ENCODE peak calls at places on chromosome 5, in five cellular contexts. I is BJ, L is T-helper 9 cell, N is ovary, G is T-helper 2 cell. O is an unnamed sample.
A peak's percentile ranks its signal among the peaks of the same experiment; 100 is the strongest.

GRCh38 chr5:132525299-132525724 is 18.0 kb downstream of the IL5 start:
- DNase-seq in I (no peak), L (no peak), N (no peak), G (no peak), O (no peak)

GRCh38 chr5:158832096-158832495 is 267.6 kb downstream of the EBF1 start:
- DNase-seq in I (no peak), L (no peak), N (no peak), G (no peak), O (no peak)

GRCh38 chr5:39399135-39400036 is 25.4 kb downstream of the DAB2 start:
- DNase-seq in I (peak; percentile 96), L (no peak), N (no peak), G (no peak), O (no peak)

GRCh38 chr5:112228672-112229071 is 190.4 kb downstream of the EPB41L4A start:
- DNase-seq in I (no peak), L (no peak), N (peak; percentile 37), G (no peak), O (peak; percentile 33)

GRCh38 chr5:63127054-63127453 is 548.4 kb downstream of the LRRC70 start:
- DNase-seq in I (no peak), L (no peak), N (no peak), G (no peak), O (no peak)

GRCh38 chr5:72163349-72163983 is 56.2 kb downstream of the MAP1B start:
- DNase-seq in I (no peak), L (no peak), N (no peak), G (no peak), O (no peak)

GRCh38 chr5:180045889-180046499 is 25.6 kb downstream of the RNF130 start:
- DNase-seq in I (no peak), L (no peak), N (no peak), G (no peak), O (no peak)

GRCh38 chr5:120254385-120254784 is 209.7 kb upstream of the PRR16 start:
- DNase-seq in I (no peak), L (no peak), N (no peak), G (no peak), O (no peak)

GRCh38 chr5:95794070-95794516 is 28.4 kb downstream of the GLRX start:
- DNase-seq in I (peak; percentile 60), L (no peak), N (no peak), G (no peak), O (no peak)

GRCh38 chr5:77329664-77330430 is 119.4 kb downstream of the PDE8B start:
- DNase-seq in I (no peak), L (no peak), N (no peak), G (no peak), O (no peak)

GRCh38 chr5:148569948-148570347 is 84.4 kb downstream of the HTR4 start:
- DNase-seq in I (no peak), L (no peak), N (no peak), G (no peak), O (no peak)

GRCh38 chr5:147971472-147971871 is 65.1 kb upstream of the C5orf46 start:
- DNase-seq in I (no peak), L (no peak), N (no peak), G (no peak), O (no peak)

GRCh38 chr5:123856736-123857135 is 344.8 kb downstream of the CSNK1G3 start:
- DNase-seq in I (no peak), L (no peak), N (no peak), G (no peak), O (no peak)

GRCh38 chr5:126030698-126031097 is 392.5 kb upstream of the GRAMD2B start:
- DNase-seq in I (no peak), L (no peak), N (no peak), G (no peak), O (no peak)

GRCh38 chr5:33319841-33320240 is 120.9 kb upstream of the TARS1 start:
- DNase-seq in I (no peak), L (no peak), N (no peak), G (no peak), O (no peak)

GRCh38 chr5:78757269-78758053 is 108.9 kb upstream of the LHFPL2 start:
- DNase-seq in I (peak; percentile 53), L (no peak), N (no peak), G (no peak), O (peak; percentile 74)

GRCh38 chr5:6398570-6399230 is 20.4 kb upstream of the MED10 start:
- DNase-seq in I (no peak), L (no peak), N (no peak), G (no peak), O (no peak)

GRCh38 chr5:148746826-148747535 is 79.4 kb upstream of the ADRB2 start:
- DNase-seq in I (no peak), L (no peak), N (no peak), G (no peak), O (no peak)

GRCh38 chr5:6166698-6167394 is 211.5 kb downstream of the MED10 start:
- DNase-seq in I (no peak), L (no peak), N (no peak), G (no peak), O (no peak)

GRCh38 chr5:54902817-54903473 is 82.4 kb downstream of the ESM1 start:
- DNase-seq in I (no peak), L (no peak), N (no peak), G (peak; percentile 97), O (peak; percentile 76)